ENCODE peak calls at places on chromosome 15, in five cellular contexts. One of them, this sample, is unnamed.

GRCh38 chr15:40415226-40415625 is 9.6 kb downstream of the IVD start:
- DNase-seq in KG1: no peak
- DNase-seq in activated T-cell treated with anti-CD3 and anti-CD28 coated beads for 1 hour: no peak
- DNase-seq in uterus: no peak
- DNase-seq in activated CD4-positive, alpha-beta memory T cell treated with anti-CD3 and anti-CD28 coated beads for 36 hours: no peak
- DNase-seq in this sample: no peak

GRCh38 chr15:38671675-38672141 is 107.1 kb upstream of the RASGRP1 start:
- DNase-seq in KG1: no peak
- DNase-seq in activated T-cell treated with anti-CD3 and anti-CD28 coated beads for 1 hour: no peak
- DNase-seq in uterus: no peak
- DNase-seq in activated CD4-positive, alpha-beta memory T cell treated with anti-CD3 and anti-CD28 coated beads for 36 hours: peak; percentile 71
- DNase-seq in this sample: no peak

GRCh38 chr15:81531971-81532370 is 158.0 kb upstream of the TMC3 start:
- DNase-seq in KG1: no peak
- DNase-seq in activated T-cell treated with anti-CD3 and anti-CD28 coated beads for 1 hour: no peak
- DNase-seq in uterus: no peak
- DNase-seq in activated CD4-positive, alpha-beta memory T cell treated with anti-CD3 and anti-CD28 coated beads for 36 hours: no peak
- DNase-seq in this sample: no peak

GRCh38 chr15:70189826-70190225 is 92.1 kb upstream of the TLE3 start:
- DNase-seq in KG1: no peak
- DNase-seq in activated T-cell treated with anti-CD3 and anti-CD28 coated beads for 1 hour: no peak
- DNase-seq in uterus: no peak
- DNase-seq in activated CD4-positive, alpha-beta memory T cell treated with anti-CD3 and anti-CD28 coated beads for 36 hours: no peak
- DNase-seq in this sample: no peak

GRCh38 chr15:38920966-38921365 is 356.4 kb upstream of the RASGRP1 start:
- DNase-seq in KG1: no peak
- DNase-seq in activated T-cell treated with anti-CD3 and anti-CD28 coated beads for 1 hour: no peak
- DNase-seq in uterus: no peak
- DNase-seq in activated CD4-positive, alpha-beta memory T cell treated with anti-CD3 and anti-CD28 coated beads for 36 hours: no peak
- DNase-seq in this sample: no peak

GRCh38 chr15:89361451-89362202 is 27.0 kb upstream of the POLG start:
- DNase-seq in KG1: no peak
- DNase-seq in activated T-cell treated with anti-CD3 and anti-CD28 coated beads for 1 hour: peak; percentile 46
- DNase-seq in uterus: peak; percentile 66
- DNase-seq in activated CD4-positive, alpha-beta memory T cell treated with anti-CD3 and anti-CD28 coated beads for 36 hours: peak; percentile 73
- DNase-seq in this sample: peak; percentile 54

GRCh38 chr15:88385078-88385700 is 82.0 kb downstream of the MRPL46 start:
- DNase-seq in KG1: no peak
- DNase-seq in activated T-cell treated with anti-CD3 and anti-CD28 coated beads for 1 hour: no peak
- DNase-seq in uterus: no peak
- DNase-seq in activated CD4-positive, alpha-beta memory T cell treated with anti-CD3 and anti-CD28 coated beads for 36 hours: peak; percentile 67
- DNase-seq in this sample: no peak

GRCh38 chr15:90286678-90287077 is 21.2 kb downstream of the NGRN start:
- DNase-seq in KG1: no peak
- DNase-seq in activated T-cell treated with anti-CD3 and anti-CD28 coated beads for 1 hour: peak; percentile 27
- DNase-seq in uterus: no peak
- DNase-seq in activated CD4-positive, alpha-beta memory T cell treated with anti-CD3 and anti-CD28 coated beads for 36 hours: peak; percentile 48
- DNase-seq in this sample: peak; percentile 35

GRCh38 chr15:61099030-61099800 is 129.9 kb downstream of the RORA start:
- DNase-seq in KG1: no peak
- DNase-seq in activated T-cell treated with anti-CD3 and anti-CD28 coated beads for 1 hour: no peak
- DNase-seq in uterus: no peak
- DNase-seq in activated CD4-positive, alpha-beta memory T cell treated with anti-CD3 and anti-CD28 coated beads for 36 hours: no peak
- DNase-seq in this sample: no peak